ENCODE peak calls at places on chromosomes 12 and 14, in eight cellular contexts. One of them, this sample, is unnamed.
A peak's percentile ranks its signal among the peaks of the same experiment; 100 is the strongest.

GRCh38 chr12:3004655-3005565 is 45.7 kb downstream of the TEAD4 start:
- DNase-seq in SJSA1: no peak
- DNase-seq in esophagus squamous epithelium: no peak
- DNase-seq in naive thymus-derived CD4-positive, alpha-beta T cell: no peak
- DNase-seq in mammary epithelial cell: no peak
- DNase-seq in neuronal stem cell: no peak
- DNase-seq in MM.1S: peak; percentile 9
- DNase-seq in heart right ventricle: no peak
- DNase-seq in this sample: no peak

GRCh38 chr12:28063355-28063885 is 90.9 kb upstream of the PTHLH start:
- DNase-seq in neuronal stem cell: no peak
- DNase-seq in naive thymus-derived CD4-positive, alpha-beta T cell: no peak
- DNase-seq in heart right ventricle: no peak
- DNase-seq in SJSA1: no peak
- DNase-seq in mammary epithelial cell: no peak
- DNase-seq in esophagus squamous epithelium: no peak
- DNase-seq in MM.1S: no peak
- DNase-seq in this sample: no peak

GRCh38 chr14:30223385-30223785 is 295.7 kb upstream of the PRKD1 start:
- DNase-seq in esophagus squamous epithelium: no peak
- DNase-seq in MM.1S: peak; percentile 36
- DNase-seq in SJSA1: peak; percentile 74
- DNase-seq in heart right ventricle: peak; percentile 32
- DNase-seq in naive thymus-derived CD4-positive, alpha-beta T cell: no peak
- DNase-seq in mammary epithelial cell: peak; percentile 89
- DNase-seq in neuronal stem cell: no peak
- DNase-seq in this sample: no peak

GRCh38 chr14:95316826-95317225 is 2.9 kb downstream of the CLMN start:
- DNase-seq in mammary epithelial cell: no peak
- DNase-seq in esophagus squamous epithelium: no peak
- DNase-seq in heart right ventricle: no peak
- DNase-seq in MM.1S: no peak
- DNase-seq in SJSA1: no peak
- DNase-seq in naive thymus-derived CD4-positive, alpha-beta T cell: no peak
- DNase-seq in neuronal stem cell: no peak
- DNase-seq in this sample: no peak

GRCh38 chr14:24430682-24431568 is 1.2 kb downstream of the KHNYN start:
- DNase-seq in SJSA1: peak; percentile 8
- DNase-seq in heart right ventricle: no peak
- DNase-seq in esophagus squamous epithelium: no peak
- DNase-seq in neuronal stem cell: no peak
- DNase-seq in MM.1S: peak; percentile 75
- DNase-seq in naive thymus-derived CD4-positive, alpha-beta T cell: peak; percentile 69
- DNase-seq in mammary epithelial cell: peak; percentile 58
- DNase-seq in this sample: peak; percentile 55

GRCh38 chr12:131074221-131075083 is 120.7 kb downstream of the ADGRD1 start:
- DNase-seq in esophagus squamous epithelium: no peak
- DNase-seq in MM.1S: no peak
- DNase-seq in neuronal stem cell: no peak
- DNase-seq in naive thymus-derived CD4-positive, alpha-beta T cell: no peak
- DNase-seq in mammary epithelial cell: no peak
- DNase-seq in SJSA1: peak; percentile 58
- DNase-seq in heart right ventricle: peak; percentile 84
- DNase-seq in this sample: no peak

GRCh38 chr14:22485178-22485577 is 103.8 kb downstream of the DAD1 start:
- DNase-seq in neuronal stem cell: no peak
- DNase-seq in SJSA1: no peak
- DNase-seq in esophagus squamous epithelium: no peak
- DNase-seq in heart right ventricle: no peak
- DNase-seq in MM.1S: no peak
- DNase-seq in mammary epithelial cell: no peak
- DNase-seq in naive thymus-derived CD4-positive, alpha-beta T cell: no peak
- DNase-seq in this sample: no peak

GRCh38 chr14:101482066-101482465 is 79.2 kb upstream of the DIO3 start:
- DNase-seq in naive thymus-derived CD4-positive, alpha-beta T cell: no peak
- DNase-seq in heart right ventricle: no peak
- DNase-seq in esophagus squamous epithelium: no peak
- DNase-seq in mammary epithelial cell: no peak
- DNase-seq in neuronal stem cell: no peak
- DNase-seq in MM.1S: no peak
- DNase-seq in SJSA1: no peak
- DNase-seq in this sample: no peak

GRCh38 chr12:113040722-113041168 is 15.8 kb upstream of the DTX1 start:
- DNase-seq in mammary epithelial cell: peak; percentile 98
- DNase-seq in naive thymus-derived CD4-positive, alpha-beta T cell: no peak
- DNase-seq in esophagus squamous epithelium: peak; percentile 21
- DNase-seq in SJSA1: no peak
- DNase-seq in neuronal stem cell: no peak
- DNase-seq in MM.1S: no peak
- DNase-seq in heart right ventricle: peak; percentile 37
- DNase-seq in this sample: no peak

GRCh38 chr12:7495136-7495535 is 8.4 kb downstream of the CD163 start:
- DNase-seq in MM.1S: no peak
- DNase-seq in naive thymus-derived CD4-positive, alpha-beta T cell: no peak
- DNase-seq in mammary epithelial cell: no peak
- DNase-seq in esophagus squamous epithelium: no peak
- DNase-seq in neuronal stem cell: no peak
- DNase-seq in heart right ventricle: no peak
- DNase-seq in SJSA1: no peak
- DNase-seq in this sample: no peak

GRCh38 chr14:105855893-105856675 is 329.7 kb downstream of the TMEM121 start:
- DNase-seq in MM.1S: no peak
- DNase-seq in heart right ventricle: peak; percentile 1
- DNase-seq in neuronal stem cell: no peak
- DNase-seq in naive thymus-derived CD4-positive, alpha-beta T cell: no peak
- DNase-seq in esophagus squamous epithelium: no peak
- DNase-seq in SJSA1: no peak
- DNase-seq in mammary epithelial cell: no peak
- DNase-seq in this sample: no peak

GRCh38 chr12:127260531-127260930 is 1006.4 kb upstream of the TMEM132C start:
- DNase-seq in MM.1S: no peak
- DNase-seq in mammary epithelial cell: peak; percentile 44
- DNase-seq in heart right ventricle: no peak
- DNase-seq in neuronal stem cell: no peak
- DNase-seq in SJSA1: no peak
- DNase-seq in esophagus squamous epithelium: no peak
- DNase-seq in naive thymus-derived CD4-positive, alpha-beta T cell: no peak
- DNase-seq in this sample: no peak

GRCh38 chr12:11863478-11863906 is 207.2 kb upstream of the BCL2L14 start:
- DNase-seq in naive thymus-derived CD4-positive, alpha-beta T cell: no peak
- DNase-seq in SJSA1: no peak
- DNase-seq in mammary epithelial cell: no peak
- DNase-seq in MM.1S: no peak
- DNase-seq in heart right ventricle: peak; percentile 67
- DNase-seq in neuronal stem cell: no peak
- DNase-seq in esophagus squamous epithelium: no peak
- DNase-seq in this sample: no peak
- H3K27ac ChIP-seq in naive thymus-derived CD4-positive, alpha-beta T cell: no peak overlapping the region
- H3K27ac ChIP-seq in SJSA1: no peak overlapping the region
- H3K27ac ChIP-seq in mammary epithelial cell: peak overlapping the region; percentile 38
- H3K27ac ChIP-seq in MM.1S: no peak overlapping the region
- H3K27ac ChIP-seq in heart right ventricle: peak overlapping the region; percentile 97
- H3K27ac ChIP-seq in neuronal stem cell: no peak overlapping the region
- H3K27ac ChIP-seq in esophagus squamous epithelium: peak overlapping the region; percentile 85
- H3K27ac ChIP-seq in this sample: no peak overlapping the region

GRCh38 chr14:102854397-102854703 is 68.1 kb upstream of the AMN start:
- DNase-seq in MM.1S: peak; percentile 9
- DNase-seq in SJSA1: no peak
- DNase-seq in heart right ventricle: no peak
- DNase-seq in mammary epithelial cell: no peak
- DNase-seq in naive thymus-derived CD4-positive, alpha-beta T cell: no peak
- DNase-seq in esophagus squamous epithelium: no peak
- DNase-seq in neuronal stem cell: no peak
- DNase-seq in this sample: no peak

GRCh38 chr14:102849522-102850379 is 72.5 kb downstream of the TRAF3 start:
- DNase-seq in SJSA1: peak; percentile 22
- DNase-seq in naive thymus-derived CD4-positive, alpha-beta T cell: no peak
- DNase-seq in neuronal stem cell: no peak
- DNase-seq in mammary epithelial cell: peak; percentile 30
- DNase-seq in esophagus squamous epithelium: no peak
- DNase-seq in heart right ventricle: no peak
- DNase-seq in MM.1S: no peak
- DNase-seq in this sample: no peak

GRCh38 chr14:102853703-102854396 is 68.6 kb upstream of the AMN start:
- DNase-seq in SJSA1: no peak
- DNase-seq in esophagus squamous epithelium: no peak
- DNase-seq in neuronal stem cell: no peak
- DNase-seq in heart right ventricle: no peak
- DNase-seq in MM.1S: no peak
- DNase-seq in mammary epithelial cell: no peak
- DNase-seq in naive thymus-derived CD4-positive, alpha-beta T cell: no peak
- DNase-seq in this sample: no peak

DNA sequence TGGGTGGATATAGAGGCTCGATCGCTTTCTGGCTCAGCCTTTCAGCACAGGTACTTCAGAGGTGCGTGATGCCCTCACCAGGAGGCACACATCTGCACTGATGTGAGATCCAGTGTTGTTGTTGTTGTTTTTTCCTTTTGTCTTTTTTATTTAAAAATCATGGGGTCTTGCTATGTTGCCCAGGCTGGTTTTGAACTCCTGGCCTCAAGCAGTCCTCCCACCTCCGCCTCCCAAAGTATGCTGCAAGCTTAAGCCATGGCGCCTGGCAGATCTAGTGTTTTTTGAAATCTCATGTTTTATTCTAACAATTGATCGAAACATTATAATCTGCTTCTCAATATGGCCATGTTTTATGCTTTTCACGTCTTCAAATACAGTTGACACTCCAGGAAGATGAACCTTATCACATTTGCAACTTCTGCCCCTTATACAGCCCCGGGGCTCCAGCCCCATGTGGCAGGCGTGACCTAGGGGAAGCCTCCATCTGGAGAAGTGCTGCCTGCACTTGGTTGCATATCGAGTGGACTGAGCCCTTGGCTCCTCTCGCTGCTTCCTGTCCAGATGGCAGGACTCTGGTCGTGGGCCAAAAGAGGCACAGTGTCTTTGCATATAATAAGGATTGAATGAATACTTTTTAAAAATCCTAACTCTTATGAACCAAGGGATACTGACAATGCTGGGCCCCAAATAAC is 71.7 kb downstream of the TRAF3 start:
- DNase-seq in neuronal stem cell: no peak
- DNase-seq in MM.1S: no peak
- DNase-seq in esophagus squamous epithelium: no peak
- DNase-seq in SJSA1: no peak
- DNase-seq in heart right ventricle: peak; percentile 32
- DNase-seq in naive thymus-derived CD4-positive, alpha-beta T cell: no peak
- DNase-seq in mammary epithelial cell: no peak
- DNase-seq in this sample: no peak
- H3K4me3 ChIP-seq in neuronal stem cell: no peak overlapping the region
- H3K4me3 ChIP-seq in MM.1S: no peak overlapping the region
- H3K4me3 ChIP-seq in esophagus squamous epithelium: no peak overlapping the region
- H3K4me3 ChIP-seq in SJSA1: no peak overlapping the region
- H3K4me3 ChIP-seq in heart right ventricle: no peak overlapping the region
- H3K4me3 ChIP-seq in naive thymus-derived CD4-positive, alpha-beta T cell: no peak overlapping the region
- H3K4me3 ChIP-seq in mammary epithelial cell: no peak overlapping the region
- H3K4me3 ChIP-seq in this sample: no peak overlapping the region

GRCh38 chr12:118827047-118827446 is 154.3 kb upstream of the SRRM4 start:
- DNase-seq in mammary epithelial cell: no peak
- DNase-seq in neuronal stem cell: no peak
- DNase-seq in SJSA1: no peak
- DNase-seq in heart right ventricle: no peak
- DNase-seq in naive thymus-derived CD4-positive, alpha-beta T cell: no peak
- DNase-seq in MM.1S: no peak
- DNase-seq in esophagus squamous epithelium: no peak
- DNase-seq in this sample: no peak

GRCh38 chr12:118835911-118836310 is 145.4 kb upstream of the SRRM4 start:
- DNase-seq in heart right ventricle: no peak
- DNase-seq in mammary epithelial cell: no peak
- DNase-seq in neuronal stem cell: no peak
- DNase-seq in MM.1S: no peak
- DNase-seq in naive thymus-derived CD4-positive, alpha-beta T cell: no peak
- DNase-seq in esophagus squamous epithelium: no peak
- DNase-seq in SJSA1: no peak
- DNase-seq in this sample: no peak

GRCh38 chr12:118830251-118830650 is 151.1 kb upstream of the SRRM4 start:
- DNase-seq in neuronal stem cell: no peak
- DNase-seq in MM.1S: no peak
- DNase-seq in SJSA1: no peak
- DNase-seq in mammary epithelial cell: no peak
- DNase-seq in esophagus squamous epithelium: no peak
- DNase-seq in heart right ventricle: no peak
- DNase-seq in naive thymus-derived CD4-positive, alpha-beta T cell: no peak
- DNase-seq in this sample: no peak
- H3K27ac ChIP-seq in neuronal stem cell: no peak overlapping the region
- H3K27ac ChIP-seq in MM.1S: no peak overlapping the region
- H3K27ac ChIP-seq in SJSA1: no peak overlapping the region
- H3K27ac ChIP-seq in mammary epithelial cell: no peak overlapping the region
- H3K27ac ChIP-seq in esophagus squamous epithelium: no peak overlapping the region
- H3K27ac ChIP-seq in heart right ventricle: no peak overlapping the region
- H3K27ac ChIP-seq in naive thymus-derived CD4-positive, alpha-beta T cell: no peak overlapping the region
- H3K27ac ChIP-seq in this sample: no peak overlapping the region

DNA sequence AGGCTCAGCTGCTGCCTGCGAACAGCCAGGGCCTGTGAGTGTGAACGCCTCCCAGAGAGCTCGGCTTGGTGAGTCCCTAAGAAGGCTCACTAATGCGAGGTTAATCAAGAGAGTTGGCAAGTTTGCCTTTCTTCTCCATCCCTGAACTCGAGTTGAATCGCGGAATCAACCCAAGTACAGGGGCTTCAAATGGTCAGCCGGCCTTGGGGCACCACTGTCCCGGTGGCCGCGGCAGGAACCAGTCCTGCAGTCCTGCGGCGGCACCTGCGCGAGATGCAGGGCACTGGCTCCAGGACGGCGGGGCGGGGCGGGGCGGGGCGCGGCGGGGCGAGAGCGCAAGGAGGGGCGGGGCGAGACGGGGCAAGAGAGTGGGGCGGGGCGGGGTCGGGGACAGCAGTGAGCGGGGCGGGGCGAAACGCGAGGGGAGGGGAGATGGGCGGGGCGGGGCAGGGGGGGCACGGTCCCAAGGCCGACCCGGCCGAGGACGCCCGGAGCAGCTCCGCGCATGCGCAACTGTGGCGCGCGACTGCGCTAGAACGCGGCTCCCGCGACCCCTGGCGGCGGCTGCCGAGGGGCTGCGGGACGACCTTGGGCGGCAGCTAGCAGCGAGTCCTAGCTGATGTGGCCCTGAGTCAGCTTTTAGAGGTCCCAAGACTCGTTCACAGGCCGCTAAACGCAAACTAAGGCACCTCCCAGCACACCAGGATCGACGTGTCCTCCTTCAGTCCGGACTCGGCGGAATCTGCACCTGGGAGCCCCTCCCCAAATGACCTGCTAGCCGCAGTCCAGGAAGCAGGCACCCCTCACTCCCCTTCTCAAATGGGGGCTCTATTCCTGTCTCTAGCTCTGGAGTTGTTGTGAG is 58.0 kb downstream of the TTC7B start:
- DNase-seq in naive thymus-derived CD4-positive, alpha-beta T cell: peak; percentile 83
- DNase-seq in MM.1S: peak; percentile 85
- DNase-seq in esophagus squamous epithelium: peak; percentile 64
- DNase-seq in heart right ventricle: peak; percentile 90
- DNase-seq in SJSA1: peak; percentile 62
- DNase-seq in neuronal stem cell: peak; percentile 91
- DNase-seq in mammary epithelial cell: peak; percentile 88
- DNase-seq in this sample: peak; percentile 91
- H3K4me3 ChIP-seq in naive thymus-derived CD4-positive, alpha-beta T cell: peak overlapping the region; percentile 79
- H3K4me3 ChIP-seq in MM.1S: peak overlapping the region; percentile 43
- H3K4me3 ChIP-seq in esophagus squamous epithelium: peak overlapping the region; percentile 41
- H3K4me3 ChIP-seq in heart right ventricle: peak overlapping the region; percentile 54
- H3K4me3 ChIP-seq in SJSA1: peak overlapping the region; percentile 32
- H3K4me3 ChIP-seq in neuronal stem cell: peak overlapping the region; percentile 73
- H3K4me3 ChIP-seq in mammary epithelial cell: peak overlapping the region; percentile 53
- H3K4me3 ChIP-seq in this sample: peak overlapping the region; percentile 65